ENCODE peak calls at places on chromosome 20, in seven cellular contexts. M is ACHN; U is tibial artery; K is activated T-cell treated with anti-CD3 and anti-CD28 coated beads for 1 hour; D is AG08395; W is activated CD4-positive, alpha-beta T cell treated with anti-CD3 and anti-CD28 coated beads, Interleukin-2, amount 50 U/mL, for 1 hour; Z is activated gamma-delta T cell treated with Interleukin-2 at 50 U/mL for 16 hours. I is an unnamed sample.

GRCh38 chr20:48653706-48654051 is 174.1 kb downstream of the PREX1 start:
- DNase-seq in D (no peak), K (no peak), Z (no peak), M (no peak), U (no peak), W (no peak), I (no peak)

GRCh38 chr20:17138237-17138636 is 88.6 kb upstream of the PCSK2 start:
- DNase-seq in Z (no peak), D (no peak), K (no peak), W (no peak), U (no peak), M (no peak), I (no peak)

GRCh38 chr20:59676126-59676876 is 72.0 kb downstream of the PHACTR3 start:
- DNase-seq in D (no peak), M (no peak), Z (no peak), W (no peak), K (no peak), U (no peak), I (no peak)

GRCh38 chr20:3710027-3710426 is 2.4 kb downstream of the SIGLEC1 start:
- DNase-seq in W (no peak), M (no peak), K (no peak), U (no peak), D (no peak), Z (no peak), I (no peak)

GRCh38 chr20:63558804-63559484 is 5.0 kb downstream of the FNDC11 start:
- DNase-seq in Z (no peak), W (no peak), M (no peak), D (no peak), U (no peak), K (no peak), I (no peak)

GRCh38 chr20:32737371-32738223 is 5.7 kb downstream of the COMMD7 start:
- DNase-seq in K (no peak), Z (peak; percentile 19), U (no peak), D (peak; percentile 53), W (peak; percentile 10), M (peak; percentile 47), I (peak; percentile 56)

GRCh38 chr20:62625516-62625915 is 16.8 kb upstream of the SLCO4A1 start:
- DNase-seq in Z (no peak), U (no peak), D (no peak), K (no peak), M (no peak), W (no peak), I (no peak)

GRCh38 chr20:45890077-45890996 is 671 bp downstream of the NEURL2 start:
- DNase-seq in D (peak; percentile 76), K (peak; percentile 42), W (peak; percentile 44), U (peak; percentile 91), Z (peak; percentile 43), M (no peak), I (peak; percentile 83)

GRCh38 chr20:49513009-49513408 is 30.5 kb upstream of the KCNB1 start:
- DNase-seq in U (no peak), M (no peak), D (no peak), W (no peak), K (no peak), Z (no peak), I (no peak)